ENCODE peak calls at places on chromosome 18, in seven cellular contexts. W is foreskin fibroblast; F is right atrium auricular region; K is epithelial cell of esophagus; S is IMR-90; X is OCI-LY7; U is CD8-positive, alpha-beta T cell. A is an unnamed sample.
A peak's percentile ranks its signal among the peaks of the same experiment; 100 is the strongest.

GRCh38 chr18:55780591-55781071 is 192.6 kb upstream of the TCF4 start:
- DNase-seq in W (peak; percentile 20), F (no peak), K (peak; percentile 35), S (peak; percentile 48), X (no peak), U (no peak), A (no peak)

GRCh38 chr18:5618037-5618688 is 74.4 kb upstream of the EPB41L3 start:
- DNase-seq in W (no peak), F (no peak), K (no peak), S (no peak), X (no peak), U (no peak), A (no peak)

GRCh38 chr18:22977847-22978701 is 44.9 kb downstream of the RBBP8 start:
- DNase-seq in W (peak; percentile 61), F (no peak), K (peak; percentile 88), S (peak; percentile 89), X (no peak), U (no peak), A (peak; percentile 93)

GRCh38 chr18:36672437-36673344 is 156.1 kb downstream of the TPGS2 start:
- DNase-seq in W (peak; percentile 42), F (no peak), K (peak; percentile 99), S (peak; percentile 67), X (peak; percentile 48), U (no peak), A (no peak)

GRCh38 chr18:42614619-42615293 is 500.7 kb downstream of the RIT2 start:
- DNase-seq in W (no peak), F (no peak), K (no peak), S (no peak), X (no peak), U (no peak), A (no peak)

GRCh38 chr18:77137851-77138250 is 5.3 kb upstream of the MBP start:
- DNase-seq in W (no peak), F (no peak), K (no peak), S (no peak), X (no peak), U (no peak), A (no peak)

GRCh38 chr18:21243041-21243431 is 1.0 kb downstream of the GREB1L start:
- DNase-seq in W (no peak), F (no peak), K (peak; percentile 20), S (no peak), X (no peak), U (no peak), A (no peak)

GRCh38 chr18:46256078-46256477 is 151.9 kb downstream of the HAUS1 start:
- DNase-seq in W (no peak), F (no peak), K (no peak), S (no peak), X (no peak), U (no peak), A (no peak)

GRCh38 chr18:47410139-47410538 is 158.7 kb upstream of the SKOR2 start:
- DNase-seq in W (no peak), F (no peak), K (no peak), S (no peak), X (no peak), U (no peak), A (no peak)

GRCh38 chr18:10951631-10952544 is 197.5 kb downstream of the PIEZO2 start:
- DNase-seq in W (no peak), F (no peak), K (no peak), S (no peak), X (peak; percentile 28), U (no peak), A (no peak)

GRCh38 chr18:62402342-62402948 is 77.3 kb downstream of the TNFRSF11A start:
- DNase-seq in W (no peak), F (no peak), K (no peak), S (no peak), X (no peak), U (no peak), A (no peak)

GRCh38 chr18:29840101-29840500 is 1202.4 kb downstream of the DSC3 start:
- DNase-seq in W (peak; percentile 3), F (no peak), K (peak; percentile 96), S (peak; percentile 67), X (no peak), U (no peak), A (peak; percentile 10)

GRCh38 chr18:12776821-12777471 is 74.1 kb downstream of the PSMG2 start:
- DNase-seq in W (no peak), F (peak; percentile 46), K (no peak), S (no peak), X (no peak), U (no peak), A (no peak)

GRCh38 chr18:49492694-49493033 is 5.6 kb upstream of the C18orf32 start:
- DNase-seq in W (no peak), F (no peak), K (no peak), S (no peak), X (no peak), U (no peak), A (no peak)

GRCh38 chr18:23133860-23134779 is 1.2 kb upstream of the CABLES1 start:
- DNase-seq in W (no peak), F (no peak), K (peak; percentile 33), S (no peak), X (peak; percentile 95), U (no peak), A (no peak)

GRCh38 chr18:26091047-26091630 is 726 bp upstream of the SS18 start:
- DNase-seq in W (no peak), F (peak; percentile 74), K (no peak), S (no peak), X (peak; percentile 71), U (no peak), A (no peak)

GRCh38 chr18:59954746-59955145 is 55.0 kb downstream of the PMAIP1 start:
- DNase-seq in W (peak; percentile 62), F (no peak), K (peak; percentile 20), S (peak; percentile 77), X (no peak), U (no peak), A (no peak)

GRCh38 chr18:43068781-43069180 is 46.7 kb downstream of the RIT2 start:
- DNase-seq in W (no peak), F (no peak), K (no peak), S (no peak), X (no peak), U (no peak), A (no peak)

GRCh38 chr18:78237864-78238263 is 741.8 kb upstream of the SALL3 start:
- DNase-seq in W (no peak), F (no peak), K (no peak), S (no peak), X (no peak), U (no peak), A (no peak)

GRCh38 chr18:62716679-62717058 is 1.3 kb downstream of the PHLPP1 start:
- DNase-seq in W (no peak), F (no peak), K (no peak), S (no peak), X (peak; percentile 34), U (no peak), A (no peak)

GRCh38 chr18:57533399-57533884 is 53.1 kb downstream of the FECH start:
- DNase-seq in W (peak; percentile 42), F (no peak), K (no peak), S (peak; percentile 3), X (no peak), U (no peak), A (no peak)

GRCh38 chr18:11005528-11005927 is 143.8 kb downstream of the PIEZO2 start:
- DNase-seq in W (peak; percentile 61), F (no peak), K (peak; percentile 1), S (peak; percentile 99), X (no peak), U (no peak), A (no peak)

GRCh38 chr18:27956001-27956400 is 220.9 kb downstream of the CDH2 start:
- DNase-seq in W (no peak), F (no peak), K (no peak), S (no peak), X (no peak), U (no peak), A (no peak)

GRCh38 chr18:6482198-6482977 is 67.7 kb upstream of the L3MBTL4 start:
- DNase-seq in W (peak; percentile 7), F (peak; percentile 80), K (peak; percentile 2), S (peak; percentile 67), X (no peak), U (no peak), A (peak; percentile 13)

GRCh38 chr18:21242141-21243040 is at the start of gene GREB1L:
- DNase-seq in W (peak; percentile 28), F (no peak), K (peak; percentile 76), S (no peak), X (no peak), U (no peak), A (no peak)

GRCh38 chr18:70523798-70524182 is 234.9 kb downstream of the SOCS6 start:
- DNase-seq in W (no peak), F (no peak), K (no peak), S (no peak), X (no peak), U (no peak), A (no peak)

GRCh38 chr18:37393945-37394609 is 171.5 kb downstream of the CELF4 start:
- DNase-seq in W (peak; percentile 98), F (peak; percentile 78), K (no peak), S (peak; percentile 76), X (no peak), U (no peak), A (no peak)

GRCh38 chr18:49206717-49207116 is 253.7 kb downstream of the DYM start:
- DNase-seq in W (no peak), F (no peak), K (peak; percentile 22), S (peak; percentile 17), X (peak; percentile 16), U (no peak), A (no peak)

GRCh38 chr18:35497334-35498197 is at the start of gene INO80C:
- DNase-seq in W (peak; percentile 94), F (peak; percentile 94), K (peak; percentile 97), S (peak; percentile 93), X (peak; percentile 88), U (peak; percentile 95), A (peak; percentile 65)
- TF ChIP-seq CTCF in W (no peak), F (no peak), K (no peak), S (no peak), X (no peak), U (no peak), A (no peak)

GRCh38 chr18:4453712-4454547 is 1.2 kb downstream of the DLGAP1 start:
- DNase-seq in W (no peak), F (no peak), K (no peak), S (no peak), X (no peak), U (no peak), A (no peak)
- H3K4me3 ChIP-seq in W (no peak overlapping the region), F (no peak overlapping the region), K (no peak overlapping the region), S (no peak overlapping the region), X (no peak overlapping the region), U (no peak overlapping the region), A (no peak overlapping the region)

GRCh38 chr18:74567805-74568204 is 29.9 kb upstream of the ZNF407 start:
- DNase-seq in W (no peak), F (no peak), K (no peak), S (no peak), X (no peak), U (no peak), A (no peak)
- TF ChIP-seq CTCF in W (no peak), F (no peak), K (no peak), S (no peak), X (peak; percentile 12), U (no peak), A (no peak)

GRCh38 chr18:500556-501405 is at the start of gene COLEC12:
- DNase-seq in W (no peak), F (no peak), K (no peak), S (no peak), X (no peak), U (no peak), A (no peak)
- H3K4me3 ChIP-seq in W (peak within 1 kb of the TSS; percentile 59), F (peak within 1 kb of the TSS; percentile 47), K (no peak within 1 kb of the TSS), S (peak within 1 kb of the TSS; percentile 35), X (no peak within 1 kb of the TSS), U (no peak within 1 kb of the TSS), A (peak within 1 kb of the TSS; percentile 42)